ENCODE peak calls at places on chromosome 2, in five cellular contexts. One of them, this sample, is unnamed.

GRCh38 chr2:158998486-158999248 is 30.2 kb downstream of the TANC1 start:
- DNase-seq in bronchial epithelial cell: no peak
- DNase-seq in stimulated activated CD4-positive, alpha-beta T cell treated with anti-CD3 and anti-CD28 coated beads, Interleukin-2, amount 100 ng/mL, for 48 hours: no peak
- DNase-seq in HT1080: peak
- DNase-seq in Right ventricle myocardium inferior: no peak
- DNase-seq in this sample: no peak

GRCh38 chr2:33015421-33016142 is 68.8 kb downstream of the LTBP1 start:
- DNase-seq in bronchial epithelial cell: peak
- DNase-seq in stimulated activated CD4-positive, alpha-beta T cell treated with anti-CD3 and anti-CD28 coated beads, Interleukin-2, amount 100 ng/mL, for 48 hours: no peak
- DNase-seq in HT1080: peak
- DNase-seq in Right ventricle myocardium inferior: no peak
- DNase-seq in this sample: no peak

GRCh38 chr2:60597346-60597745 is 43.9 kb upstream of the BCL11A start:
- DNase-seq in bronchial epithelial cell: peak
- DNase-seq in stimulated activated CD4-positive, alpha-beta T cell treated with anti-CD3 and anti-CD28 coated beads, Interleukin-2, amount 100 ng/mL, for 48 hours: no peak
- DNase-seq in HT1080: no peak
- DNase-seq in Right ventricle myocardium inferior: no peak
- DNase-seq in this sample: no peak

GRCh38 chr2:162327134-162327769 is 8.8 kb upstream of the IFIH1 start:
- DNase-seq in bronchial epithelial cell: no peak
- DNase-seq in stimulated activated CD4-positive, alpha-beta T cell treated with anti-CD3 and anti-CD28 coated beads, Interleukin-2, amount 100 ng/mL, for 48 hours: no peak
- DNase-seq in HT1080: no peak
- DNase-seq in Right ventricle myocardium inferior: peak
- DNase-seq in this sample: no peak

GRCh38 chr2:134079373-134079772 is 174.5 kb upstream of the MGAT5 start:
- DNase-seq in bronchial epithelial cell: no peak
- DNase-seq in stimulated activated CD4-positive, alpha-beta T cell treated with anti-CD3 and anti-CD28 coated beads, Interleukin-2, amount 100 ng/mL, for 48 hours: no peak
- DNase-seq in HT1080: no peak
- DNase-seq in Right ventricle myocardium inferior: no peak
- DNase-seq in this sample: peak

GRCh38 chr2:96241901-96242611 is 23.7 kb downstream of the TMEM127 start:
- DNase-seq in bronchial epithelial cell: peak
- DNase-seq in stimulated activated CD4-positive, alpha-beta T cell treated with anti-CD3 and anti-CD28 coated beads, Interleukin-2, amount 100 ng/mL, for 48 hours: peak
- DNase-seq in HT1080: peak
- DNase-seq in Right ventricle myocardium inferior: no peak
- DNase-seq in this sample: peak

GRCh38 chr2:119645173-119645846 is 33.7 kb upstream of the TMEM177 start:
- DNase-seq in bronchial epithelial cell: peak
- DNase-seq in stimulated activated CD4-positive, alpha-beta T cell treated with anti-CD3 and anti-CD28 coated beads, Interleukin-2, amount 100 ng/mL, for 48 hours: no peak
- DNase-seq in HT1080: no peak
- DNase-seq in Right ventricle myocardium inferior: no peak
- DNase-seq in this sample: no peak

GRCh38 chr2:32925283-32925682 is 21.5 kb upstream of the LTBP1 start:
- DNase-seq in bronchial epithelial cell: no peak
- DNase-seq in stimulated activated CD4-positive, alpha-beta T cell treated with anti-CD3 and anti-CD28 coated beads, Interleukin-2, amount 100 ng/mL, for 48 hours: no peak
- DNase-seq in HT1080: no peak
- DNase-seq in Right ventricle myocardium inferior: no peak
- DNase-seq in this sample: no peak

GRCh38 chr2:207224814-207225482 is 59.2 kb upstream of the KLF7 start:
- DNase-seq in bronchial epithelial cell: no peak
- DNase-seq in stimulated activated CD4-positive, alpha-beta T cell treated with anti-CD3 and anti-CD28 coated beads, Interleukin-2, amount 100 ng/mL, for 48 hours: peak
- DNase-seq in HT1080: no peak
- DNase-seq in Right ventricle myocardium inferior: no peak
- DNase-seq in this sample: no peak

GRCh38 chr2:108621087-108621559 is 86.9 kb downstream of the LIMS1 start:
- DNase-seq in bronchial epithelial cell: peak
- DNase-seq in stimulated activated CD4-positive, alpha-beta T cell treated with anti-CD3 and anti-CD28 coated beads, Interleukin-2, amount 100 ng/mL, for 48 hours: peak
- DNase-seq in HT1080: peak
- DNase-seq in Right ventricle myocardium inferior: no peak
- DNase-seq in this sample: peak

GRCh38 chr2:20449501-20450200 is 2.8 kb downstream of the RHOB start:
- DNase-seq in bronchial epithelial cell: no peak
- DNase-seq in stimulated activated CD4-positive, alpha-beta T cell treated with anti-CD3 and anti-CD28 coated beads, Interleukin-2, amount 100 ng/mL, for 48 hours: no peak
- DNase-seq in HT1080: no peak
- DNase-seq in Right ventricle myocardium inferior: no peak
- DNase-seq in this sample: no peak

GRCh38 chr2:75294362-75294761 is 95.0 kb upstream of the TACR1 start:
- DNase-seq in bronchial epithelial cell: no peak
- DNase-seq in stimulated activated CD4-positive, alpha-beta T cell treated with anti-CD3 and anti-CD28 coated beads, Interleukin-2, amount 100 ng/mL, for 48 hours: no peak
- DNase-seq in HT1080: no peak
- DNase-seq in Right ventricle myocardium inferior: no peak
- DNase-seq in this sample: no peak

GRCh38 chr2:69097908-69098655 is 85.1 kb downstream of the ANTXR1 start:
- DNase-seq in bronchial epithelial cell: no peak
- DNase-seq in stimulated activated CD4-positive, alpha-beta T cell treated with anti-CD3 and anti-CD28 coated beads, Interleukin-2, amount 100 ng/mL, for 48 hours: no peak
- DNase-seq in HT1080: no peak
- DNase-seq in Right ventricle myocardium inferior: no peak
- DNase-seq in this sample: no peak

GRCh38 chr2:235142588-235142987 is 190.8 kb downstream of the SH3BP4 start:
- DNase-seq in bronchial epithelial cell: no peak
- DNase-seq in stimulated activated CD4-positive, alpha-beta T cell treated with anti-CD3 and anti-CD28 coated beads, Interleukin-2, amount 100 ng/mL, for 48 hours: no peak
- DNase-seq in HT1080: no peak
- DNase-seq in Right ventricle myocardium inferior: no peak
- DNase-seq in this sample: no peak

GRCh38 chr2:171688129-171688465 is 828 bp downstream of the DYNC1I2 start:
- DNase-seq in bronchial epithelial cell: peak
- DNase-seq in stimulated activated CD4-positive, alpha-beta T cell treated with anti-CD3 and anti-CD28 coated beads, Interleukin-2, amount 100 ng/mL, for 48 hours: no peak
- DNase-seq in HT1080: no peak
- DNase-seq in Right ventricle myocardium inferior: no peak
- DNase-seq in this sample: no peak

GRCh38 chr2:169237286-169237685 is 125.0 kb downstream of the LRP2 start:
- DNase-seq in bronchial epithelial cell: no peak
- DNase-seq in stimulated activated CD4-positive, alpha-beta T cell treated with anti-CD3 and anti-CD28 coated beads, Interleukin-2, amount 100 ng/mL, for 48 hours: no peak
- DNase-seq in HT1080: no peak
- DNase-seq in Right ventricle myocardium inferior: no peak
- DNase-seq in this sample: no peak

GRCh38 chr2:11646530-11646929 is 23.5 kb downstream of the NTSR2 start:
- DNase-seq in bronchial epithelial cell: no peak
- DNase-seq in stimulated activated CD4-positive, alpha-beta T cell treated with anti-CD3 and anti-CD28 coated beads, Interleukin-2, amount 100 ng/mL, for 48 hours: no peak
- DNase-seq in HT1080: no peak
- DNase-seq in Right ventricle myocardium inferior: no peak
- DNase-seq in this sample: no peak

GRCh38 chr2:69994166-69994565 is 32.7 kb upstream of the ASPRV1 start:
- DNase-seq in bronchial epithelial cell: no peak
- DNase-seq in stimulated activated CD4-positive, alpha-beta T cell treated with anti-CD3 and anti-CD28 coated beads, Interleukin-2, amount 100 ng/mL, for 48 hours: no peak
- DNase-seq in HT1080: no peak
- DNase-seq in Right ventricle myocardium inferior: no peak
- DNase-seq in this sample: no peak

GRCh38 chr2:73859721-73860586 is 31.2 kb downstream of the STAMBP start:
- DNase-seq in bronchial epithelial cell: peak
- DNase-seq in stimulated activated CD4-positive, alpha-beta T cell treated with anti-CD3 and anti-CD28 coated beads, Interleukin-2, amount 100 ng/mL, for 48 hours: peak
- DNase-seq in HT1080: peak
- DNase-seq in Right ventricle myocardium inferior: no peak
- DNase-seq in this sample: no peak

GRCh38 chr2:239149501-239149900 is 251.3 kb downstream of the HDAC4 start:
- DNase-seq in bronchial epithelial cell: no peak
- DNase-seq in stimulated activated CD4-positive, alpha-beta T cell treated with anti-CD3 and anti-CD28 coated beads, Interleukin-2, amount 100 ng/mL, for 48 hours: no peak
- DNase-seq in HT1080: no peak
- DNase-seq in Right ventricle myocardium inferior: no peak
- DNase-seq in this sample: no peak

GRCh38 chr2:209473930-209474419 is 50.1 kb downstream of the MAP2 start:
- DNase-seq in bronchial epithelial cell: peak
- DNase-seq in stimulated activated CD4-positive, alpha-beta T cell treated with anti-CD3 and anti-CD28 coated beads, Interleukin-2, amount 100 ng/mL, for 48 hours: no peak
- DNase-seq in HT1080: peak
- DNase-seq in Right ventricle myocardium inferior: no peak
- DNase-seq in this sample: no peak

GRCh38 chr2:21643180-21643579 is 519.4 kb downstream of the TDRD15 start:
- DNase-seq in bronchial epithelial cell: no peak
- DNase-seq in stimulated activated CD4-positive, alpha-beta T cell treated with anti-CD3 and anti-CD28 coated beads, Interleukin-2, amount 100 ng/mL, for 48 hours: no peak
- DNase-seq in HT1080: peak
- DNase-seq in Right ventricle myocardium inferior: no peak
- DNase-seq in this sample: no peak

GRCh38 chr2:55147531-55147930 is 84.6 kb downstream of the CLHC1 start:
- DNase-seq in bronchial epithelial cell: no peak
- DNase-seq in stimulated activated CD4-positive, alpha-beta T cell treated with anti-CD3 and anti-CD28 coated beads, Interleukin-2, amount 100 ng/mL, for 48 hours: no peak
- DNase-seq in HT1080: no peak
- DNase-seq in Right ventricle myocardium inferior: no peak
- DNase-seq in this sample: no peak

GRCh38 chr2:121617042-121617599 is 32.1 kb downstream of the CLASP1 start:
- DNase-seq in bronchial epithelial cell: no peak
- DNase-seq in stimulated activated CD4-positive, alpha-beta T cell treated with anti-CD3 and anti-CD28 coated beads, Interleukin-2, amount 100 ng/mL, for 48 hours: no peak
- DNase-seq in HT1080: peak
- DNase-seq in Right ventricle myocardium inferior: no peak
- DNase-seq in this sample: no peak

This sample was measured in stimulated activated naive B cell treated with anti-CD40 and anti-IgM and Interleukin-4, amounts not matched to agents 10 μg/mL and 1 μg/mL and 100 μg/mL, for 72 hours.